ENCODE peak calls at places on chromosomes 5 and 9, in four cellular contexts. One of them, this sample, is unnamed.

GRCh38 chr5:96657068-96657467 is 5.1 kb upstream of the CAST start:
- DNase-seq in activated T-helper 1 cell treated with Interleukin-2 at 50 U/mL for 16 hours: peak; percentile 14
- DNase-seq in activated CD8-positive, alpha-beta memory T cell treated with anti-CD3 and anti-CD28 coated beads for 48 hours: peak; percentile 20
- DNase-seq in GM03348: peak; percentile 89
- DNase-seq in this sample: no peak

GRCh38 chr5:74464512-74465209 is 175.9 kb downstream of the ENC1 start:
- DNase-seq in activated T-helper 1 cell treated with Interleukin-2 at 50 U/mL for 16 hours: no peak
- DNase-seq in activated CD8-positive, alpha-beta memory T cell treated with anti-CD3 and anti-CD28 coated beads for 48 hours: no peak
- DNase-seq in GM03348: peak; percentile 54
- DNase-seq in this sample: no peak

GRCh38 chr5:153122416-153122815 is 368.1 kb upstream of the GRIA1 start:
- DNase-seq in activated T-helper 1 cell treated with Interleukin-2 at 50 U/mL for 16 hours: no peak
- DNase-seq in activated CD8-positive, alpha-beta memory T cell treated with anti-CD3 and anti-CD28 coated beads for 48 hours: no peak
- DNase-seq in GM03348: no peak
- DNase-seq in this sample: no peak

GRCh38 chr9:95516736-95517558 is at the start of gene PTCH1:
- DNase-seq in activated T-helper 1 cell treated with Interleukin-2 at 50 U/mL for 16 hours: no peak
- DNase-seq in activated CD8-positive, alpha-beta memory T cell treated with anti-CD3 and anti-CD28 coated beads for 48 hours: no peak
- DNase-seq in GM03348: peak; percentile 76
- DNase-seq in this sample: no peak

GRCh38 chr9:33185406-33185805 is 18.3 kb upstream of the B4GALT1 start:
- DNase-seq in activated T-helper 1 cell treated with Interleukin-2 at 50 U/mL for 16 hours: no peak
- DNase-seq in activated CD8-positive, alpha-beta memory T cell treated with anti-CD3 and anti-CD28 coated beads for 48 hours: no peak
- DNase-seq in GM03348: no peak
- DNase-seq in this sample: no peak

GRCh38 chr5:112310746-112311145 is 108.3 kb downstream of the EPB41L4A start:
- DNase-seq in activated T-helper 1 cell treated with Interleukin-2 at 50 U/mL for 16 hours: no peak
- DNase-seq in activated CD8-positive, alpha-beta memory T cell treated with anti-CD3 and anti-CD28 coated beads for 48 hours: no peak
- DNase-seq in GM03348: no peak
- DNase-seq in this sample: no peak

GRCh38 chr5:133996683-133997252 is 8.0 kb downstream of the VDAC1 start:
- DNase-seq in activated T-helper 1 cell treated with Interleukin-2 at 50 U/mL for 16 hours: no peak
- DNase-seq in activated CD8-positive, alpha-beta memory T cell treated with anti-CD3 and anti-CD28 coated beads for 48 hours: no peak
- DNase-seq in GM03348: no peak
- DNase-seq in this sample: no peak

GRCh38 chr5:25763781-25764180 is 1119.0 kb upstream of the CDH10 start:
- DNase-seq in activated T-helper 1 cell treated with Interleukin-2 at 50 U/mL for 16 hours: no peak
- DNase-seq in activated CD8-positive, alpha-beta memory T cell treated with anti-CD3 and anti-CD28 coated beads for 48 hours: no peak
- DNase-seq in GM03348: no peak
- DNase-seq in this sample: no peak

GRCh38 chr5:139562847-139563246 is 1.7 kb downstream of the UBE2D2 start:
- DNase-seq in activated T-helper 1 cell treated with Interleukin-2 at 50 U/mL for 16 hours: no peak
- DNase-seq in activated CD8-positive, alpha-beta memory T cell treated with anti-CD3 and anti-CD28 coated beads for 48 hours: no peak
- DNase-seq in GM03348: no peak
- DNase-seq in this sample: no peak

GRCh38 chr5:180126716-180127681 is 55.4 kb upstream of the RNF130 start:
- DNase-seq in activated T-helper 1 cell treated with Interleukin-2 at 50 U/mL for 16 hours: no peak
- DNase-seq in activated CD8-positive, alpha-beta memory T cell treated with anti-CD3 and anti-CD28 coated beads for 48 hours: no peak
- DNase-seq in GM03348: peak; percentile 86
- DNase-seq in this sample: no peak

GRCh38 chr5:61417851-61418250 is 85.8 kb downstream of the ZSWIM6 start:
- DNase-seq in activated T-helper 1 cell treated with Interleukin-2 at 50 U/mL for 16 hours: no peak
- DNase-seq in activated CD8-positive, alpha-beta memory T cell treated with anti-CD3 and anti-CD28 coated beads for 48 hours: no peak
- DNase-seq in GM03348: no peak
- DNase-seq in this sample: no peak

GRCh38 chr5:56047448-56047847 is 52.7 kb upstream of the IL6ST start:
- DNase-seq in activated T-helper 1 cell treated with Interleukin-2 at 50 U/mL for 16 hours: no peak
- DNase-seq in activated CD8-positive, alpha-beta memory T cell treated with anti-CD3 and anti-CD28 coated beads for 48 hours: no peak
- DNase-seq in GM03348: no peak
- DNase-seq in this sample: no peak

GRCh38 chr5:179795863-179796833 is 2.4 kb downstream of the LTC4S start:
- DNase-seq in activated T-helper 1 cell treated with Interleukin-2 at 50 U/mL for 16 hours: peak; percentile 51
- DNase-seq in activated CD8-positive, alpha-beta memory T cell treated with anti-CD3 and anti-CD28 coated beads for 48 hours: peak; percentile 54
- DNase-seq in GM03348: peak; percentile 91
- DNase-seq in this sample: no peak